ENCODE peak calls at places on chromosomes 7 and 10, in nine cellular contexts. One of them, this sample, is unnamed.

GRCh38 chr7:30752979-30753378 is 1.0 kb downstream of the INMT start:
- DNase-seq in activated T-cell treated with anti-CD3 and anti-CD28 coated beads, Interleukin-2, amount 50 U/mL, for 72 hours: no peak
- DNase-seq in AG08396: peak; percentile 43
- DNase-seq in Kasumi-1: no peak
- DNase-seq in NCI-H1092: no peak
- DNase-seq in LoVo: no peak
- DNase-seq in NCI-H748 treated with DMSO at 0.1 percent for 48 hours: no peak
- DNase-seq in skeletal muscle cell: no peak
- DNase-seq in stimulated activated CD4-positive, alpha-beta T cell treated with anti-CD3 and anti-CD28 coated beads, Interleukin-2, amount 100 ng/mL, for 48 hours: no peak
- DNase-seq in this sample: no peak

GRCh38 chr10:119897366-119897765 is 4.8 kb downstream of the SEC23IP start:
- DNase-seq in activated T-cell treated with anti-CD3 and anti-CD28 coated beads, Interleukin-2, amount 50 U/mL, for 72 hours: no peak
- DNase-seq in AG08396: no peak
- DNase-seq in Kasumi-1: no peak
- DNase-seq in NCI-H1092: no peak
- DNase-seq in LoVo: peak; percentile 40
- DNase-seq in NCI-H748 treated with DMSO at 0.1 percent for 48 hours: no peak
- DNase-seq in skeletal muscle cell: no peak
- DNase-seq in stimulated activated CD4-positive, alpha-beta T cell treated with anti-CD3 and anti-CD28 coated beads, Interleukin-2, amount 100 ng/mL, for 48 hours: no peak
- DNase-seq in this sample: no peak

GRCh38 chr7:101378808-101379207 is 16.1 kb downstream of the COL26A1 start:
- DNase-seq in activated T-cell treated with anti-CD3 and anti-CD28 coated beads, Interleukin-2, amount 50 U/mL, for 72 hours: no peak
- DNase-seq in AG08396: no peak
- DNase-seq in Kasumi-1: no peak
- DNase-seq in NCI-H1092: no peak
- DNase-seq in LoVo: no peak
- DNase-seq in NCI-H748 treated with DMSO at 0.1 percent for 48 hours: no peak
- DNase-seq in skeletal muscle cell: no peak
- DNase-seq in stimulated activated CD4-positive, alpha-beta T cell treated with anti-CD3 and anti-CD28 coated beads, Interleukin-2, amount 100 ng/mL, for 48 hours: no peak
- DNase-seq in this sample: peak; percentile 71

GRCh38 chr7:44962483-44963251 is 16.1 kb downstream of the MYO1G start:
- DNase-seq in activated T-cell treated with anti-CD3 and anti-CD28 coated beads, Interleukin-2, amount 50 U/mL, for 72 hours: no peak
- DNase-seq in AG08396: peak; percentile 81
- DNase-seq in Kasumi-1: no peak
- DNase-seq in NCI-H1092: peak; percentile 37
- DNase-seq in LoVo: no peak
- DNase-seq in NCI-H748 treated with DMSO at 0.1 percent for 48 hours: no peak
- DNase-seq in skeletal muscle cell: peak; percentile 6
- DNase-seq in stimulated activated CD4-positive, alpha-beta T cell treated with anti-CD3 and anti-CD28 coated beads, Interleukin-2, amount 100 ng/mL, for 48 hours: no peak
- DNase-seq in this sample: peak; percentile 94

GRCh38 chr10:24722676-24723385 is 856 bp downstream of the ARHGAP21 start:
- DNase-seq in activated T-cell treated with anti-CD3 and anti-CD28 coated beads, Interleukin-2, amount 50 U/mL, for 72 hours: peak; percentile 55
- DNase-seq in AG08396: peak; percentile 65
- DNase-seq in Kasumi-1: peak; percentile 81
- DNase-seq in NCI-H1092: no peak
- DNase-seq in LoVo: peak; percentile 36
- DNase-seq in NCI-H748 treated with DMSO at 0.1 percent for 48 hours: no peak
- DNase-seq in skeletal muscle cell: no peak
- DNase-seq in stimulated activated CD4-positive, alpha-beta T cell treated with anti-CD3 and anti-CD28 coated beads, Interleukin-2, amount 100 ng/mL, for 48 hours: no peak
- DNase-seq in this sample: peak; percentile 90

GRCh38 chr7:106775552-106775936 is 89.5 kb upstream of the PIK3CG start:
- DNase-seq in activated T-cell treated with anti-CD3 and anti-CD28 coated beads, Interleukin-2, amount 50 U/mL, for 72 hours: no peak
- DNase-seq in AG08396: peak; percentile 50
- DNase-seq in Kasumi-1: no peak
- DNase-seq in NCI-H1092: no peak
- DNase-seq in LoVo: peak; percentile 87
- DNase-seq in NCI-H748 treated with DMSO at 0.1 percent for 48 hours: no peak
- DNase-seq in skeletal muscle cell: peak; percentile 41
- DNase-seq in stimulated activated CD4-positive, alpha-beta T cell treated with anti-CD3 and anti-CD28 coated beads, Interleukin-2, amount 100 ng/mL, for 48 hours: no peak
- DNase-seq in this sample: peak; percentile 85

GRCh38 chr10:52283174-52283573 is 30.9 kb upstream of the DKK1 start:
- DNase-seq in activated T-cell treated with anti-CD3 and anti-CD28 coated beads, Interleukin-2, amount 50 U/mL, for 72 hours: no peak
- DNase-seq in AG08396: no peak
- DNase-seq in Kasumi-1: no peak
- DNase-seq in NCI-H1092: no peak
- DNase-seq in LoVo: no peak
- DNase-seq in NCI-H748 treated with DMSO at 0.1 percent for 48 hours: no peak
- DNase-seq in skeletal muscle cell: peak; percentile 4
- DNase-seq in stimulated activated CD4-positive, alpha-beta T cell treated with anti-CD3 and anti-CD28 coated beads, Interleukin-2, amount 100 ng/mL, for 48 hours: no peak
- DNase-seq in this sample: no peak

GRCh38 chr10:4825868-4826787 is at the start of gene AKR1E2:
- DNase-seq in activated T-cell treated with anti-CD3 and anti-CD28 coated beads, Interleukin-2, amount 50 U/mL, for 72 hours: peak; percentile 88
- DNase-seq in AG08396: peak; percentile 90
- DNase-seq in Kasumi-1: peak; percentile 16
- DNase-seq in NCI-H1092: peak; percentile 44
- DNase-seq in LoVo: peak; percentile 91
- DNase-seq in NCI-H748 treated with DMSO at 0.1 percent for 48 hours: peak; percentile 15
- DNase-seq in skeletal muscle cell: peak; percentile 60
- DNase-seq in stimulated activated CD4-positive, alpha-beta T cell treated with anti-CD3 and anti-CD28 coated beads, Interleukin-2, amount 100 ng/mL, for 48 hours: peak; percentile 58
- DNase-seq in this sample: peak; percentile 98

GRCh38 chr10:33116293-33116697 is 158.3 kb upstream of the ITGB1 start:
- DNase-seq in activated T-cell treated with anti-CD3 and anti-CD28 coated beads, Interleukin-2, amount 50 U/mL, for 72 hours: no peak
- DNase-seq in AG08396: peak; percentile 10
- DNase-seq in Kasumi-1: peak; percentile 49
- DNase-seq in NCI-H1092: peak; percentile 21
- DNase-seq in LoVo: no peak
- DNase-seq in NCI-H748 treated with DMSO at 0.1 percent for 48 hours: peak; percentile 13
- DNase-seq in skeletal muscle cell: no peak
- DNase-seq in stimulated activated CD4-positive, alpha-beta T cell treated with anti-CD3 and anti-CD28 coated beads, Interleukin-2, amount 100 ng/mL, for 48 hours: no peak
- DNase-seq in this sample: no peak

GRCh38 chr10:95487994-95488393 is 73.2 kb downstream of the SORBS1 start:
- DNase-seq in activated T-cell treated with anti-CD3 and anti-CD28 coated beads, Interleukin-2, amount 50 U/mL, for 72 hours: no peak
- DNase-seq in AG08396: no peak
- DNase-seq in Kasumi-1: no peak
- DNase-seq in NCI-H1092: no peak
- DNase-seq in LoVo: no peak
- DNase-seq in NCI-H748 treated with DMSO at 0.1 percent for 48 hours: no peak
- DNase-seq in skeletal muscle cell: no peak
- DNase-seq in stimulated activated CD4-positive, alpha-beta T cell treated with anti-CD3 and anti-CD28 coated beads, Interleukin-2, amount 100 ng/mL, for 48 hours: no peak
- DNase-seq in this sample: no peak

GRCh38 chr10:45379891-45380540 is 6.0 kb downstream of the ALOX5 start:
- DNase-seq in activated T-cell treated with anti-CD3 and anti-CD28 coated beads, Interleukin-2, amount 50 U/mL, for 72 hours: no peak
- DNase-seq in AG08396: peak; percentile 3
- DNase-seq in Kasumi-1: peak; percentile 92
- DNase-seq in NCI-H1092: no peak
- DNase-seq in LoVo: no peak
- DNase-seq in NCI-H748 treated with DMSO at 0.1 percent for 48 hours: no peak
- DNase-seq in skeletal muscle cell: no peak
- DNase-seq in stimulated activated CD4-positive, alpha-beta T cell treated with anti-CD3 and anti-CD28 coated beads, Interleukin-2, amount 100 ng/mL, for 48 hours: no peak
- DNase-seq in this sample: peak; percentile 26

GRCh38 chr7:44764665-44765578 is 16.3 kb downstream of the ZMIZ2 start:
- DNase-seq in activated T-cell treated with anti-CD3 and anti-CD28 coated beads, Interleukin-2, amount 50 U/mL, for 72 hours: no peak
- DNase-seq in AG08396: no peak
- DNase-seq in Kasumi-1: no peak
- DNase-seq in NCI-H1092: no peak
- DNase-seq in LoVo: no peak
- DNase-seq in NCI-H748 treated with DMSO at 0.1 percent for 48 hours: no peak
- DNase-seq in skeletal muscle cell: no peak
- DNase-seq in stimulated activated CD4-positive, alpha-beta T cell treated with anti-CD3 and anti-CD28 coated beads, Interleukin-2, amount 100 ng/mL, for 48 hours: no peak
- DNase-seq in this sample: peak; percentile 74

GRCh38 chr7:125347264-125347663 is 417.6 kb upstream of the POT1 start:
- DNase-seq in activated T-cell treated with anti-CD3 and anti-CD28 coated beads, Interleukin-2, amount 50 U/mL, for 72 hours: no peak
- DNase-seq in AG08396: no peak
- DNase-seq in Kasumi-1: no peak
- DNase-seq in NCI-H1092: no peak
- DNase-seq in LoVo: no peak
- DNase-seq in NCI-H748 treated with DMSO at 0.1 percent for 48 hours: no peak
- DNase-seq in skeletal muscle cell: no peak
- DNase-seq in stimulated activated CD4-positive, alpha-beta T cell treated with anti-CD3 and anti-CD28 coated beads, Interleukin-2, amount 100 ng/mL, for 48 hours: no peak
- DNase-seq in this sample: no peak

GRCh38 chr10:113520606-113521481 is 32.0 kb upstream of the HABP2 start:
- DNase-seq in activated T-cell treated with anti-CD3 and anti-CD28 coated beads, Interleukin-2, amount 50 U/mL, for 72 hours: peak; percentile 24
- DNase-seq in AG08396: peak; percentile 83
- DNase-seq in Kasumi-1: peak; percentile 85
- DNase-seq in NCI-H1092: peak; percentile 29
- DNase-seq in LoVo: peak; percentile 62
- DNase-seq in NCI-H748 treated with DMSO at 0.1 percent for 48 hours: peak; percentile 1
- DNase-seq in skeletal muscle cell: peak; percentile 39
- DNase-seq in stimulated activated CD4-positive, alpha-beta T cell treated with anti-CD3 and anti-CD28 coated beads, Interleukin-2, amount 100 ng/mL, for 48 hours: peak; percentile 4
- DNase-seq in this sample: peak; percentile 95

GRCh38 chr7:22468609-22469008 is 31.4 kb downstream of the STEAP1B start:
- DNase-seq in activated T-cell treated with anti-CD3 and anti-CD28 coated beads, Interleukin-2, amount 50 U/mL, for 72 hours: no peak
- DNase-seq in AG08396: no peak
- DNase-seq in Kasumi-1: no peak
- DNase-seq in NCI-H1092: no peak
- DNase-seq in LoVo: no peak
- DNase-seq in NCI-H748 treated with DMSO at 0.1 percent for 48 hours: no peak
- DNase-seq in skeletal muscle cell: no peak
- DNase-seq in stimulated activated CD4-positive, alpha-beta T cell treated with anti-CD3 and anti-CD28 coated beads, Interleukin-2, amount 100 ng/mL, for 48 hours: no peak
- DNase-seq in this sample: no peak

GRCh38 chr7:86939197-86939814 is 120.1 kb downstream of the ELAPOR2 start:
- DNase-seq in activated T-cell treated with anti-CD3 and anti-CD28 coated beads, Interleukin-2, amount 50 U/mL, for 72 hours: peak; percentile 47
- DNase-seq in AG08396: peak; percentile 17
- DNase-seq in Kasumi-1: peak; percentile 74
- DNase-seq in NCI-H1092: peak; percentile 46
- DNase-seq in LoVo: peak; percentile 76
- DNase-seq in NCI-H748 treated with DMSO at 0.1 percent for 48 hours: peak; percentile 42
- DNase-seq in skeletal muscle cell: peak; percentile 10
- DNase-seq in stimulated activated CD4-positive, alpha-beta T cell treated with anti-CD3 and anti-CD28 coated beads, Interleukin-2, amount 100 ng/mL, for 48 hours: peak; percentile 63
- DNase-seq in this sample: no peak

GRCh38 chr10:99709480-99710229 is 22.3 kb downstream of the COX15 start:
- DNase-seq in activated T-cell treated with anti-CD3 and anti-CD28 coated beads, Interleukin-2, amount 50 U/mL, for 72 hours: peak; percentile 8
- DNase-seq in AG08396: peak; percentile 18
- DNase-seq in Kasumi-1: no peak
- DNase-seq in NCI-H1092: no peak
- DNase-seq in LoVo: peak; percentile 8
- DNase-seq in NCI-H748 treated with DMSO at 0.1 percent for 48 hours: no peak
- DNase-seq in skeletal muscle cell: no peak
- DNase-seq in stimulated activated CD4-positive, alpha-beta T cell treated with anti-CD3 and anti-CD28 coated beads, Interleukin-2, amount 100 ng/mL, for 48 hours: no peak
- DNase-seq in this sample: peak; percentile 29

GRCh38 chr10:131911451-131911850 is 10.6 kb downstream of the PPP2R2D start:
- DNase-seq in activated T-cell treated with anti-CD3 and anti-CD28 coated beads, Interleukin-2, amount 50 U/mL, for 72 hours: no peak
- DNase-seq in AG08396: no peak
- DNase-seq in Kasumi-1: no peak
- DNase-seq in NCI-H1092: no peak
- DNase-seq in LoVo: no peak
- DNase-seq in NCI-H748 treated with DMSO at 0.1 percent for 48 hours: no peak
- DNase-seq in skeletal muscle cell: no peak
- DNase-seq in stimulated activated CD4-positive, alpha-beta T cell treated with anti-CD3 and anti-CD28 coated beads, Interleukin-2, amount 100 ng/mL, for 48 hours: no peak
- DNase-seq in this sample: no peak

GRCh38 chr7:41880107-41880506 is 177.2 kb upstream of the INHBA start:
- DNase-seq in activated T-cell treated with anti-CD3 and anti-CD28 coated beads, Interleukin-2, amount 50 U/mL, for 72 hours: no peak
- DNase-seq in AG08396: peak; percentile 52
- DNase-seq in Kasumi-1: no peak
- DNase-seq in NCI-H1092: no peak
- DNase-seq in LoVo: peak; percentile 37
- DNase-seq in NCI-H748 treated with DMSO at 0.1 percent for 48 hours: no peak
- DNase-seq in skeletal muscle cell: peak; percentile 96
- DNase-seq in stimulated activated CD4-positive, alpha-beta T cell treated with anti-CD3 and anti-CD28 coated beads, Interleukin-2, amount 100 ng/mL, for 48 hours: no peak
- DNase-seq in this sample: peak; percentile 88

GRCh38 chr7:140509789-140510188 is 30.5 kb upstream of the MKRN1 start:
- DNase-seq in activated T-cell treated with anti-CD3 and anti-CD28 coated beads, Interleukin-2, amount 50 U/mL, for 72 hours: no peak
- DNase-seq in AG08396: no peak
- DNase-seq in Kasumi-1: no peak
- DNase-seq in NCI-H1092: no peak
- DNase-seq in LoVo: no peak
- DNase-seq in NCI-H748 treated with DMSO at 0.1 percent for 48 hours: no peak
- DNase-seq in skeletal muscle cell: no peak
- DNase-seq in stimulated activated CD4-positive, alpha-beta T cell treated with anti-CD3 and anti-CD28 coated beads, Interleukin-2, amount 100 ng/mL, for 48 hours: no peak
- DNase-seq in this sample: no peak

GRCh38 chr10:50991496-50992355 is 82.6 kb upstream of the PRKG1 start:
- DNase-seq in activated T-cell treated with anti-CD3 and anti-CD28 coated beads, Interleukin-2, amount 50 U/mL, for 72 hours: peak; percentile 0
- DNase-seq in AG08396: peak; percentile 57
- DNase-seq in Kasumi-1: no peak
- DNase-seq in NCI-H1092: no peak
- DNase-seq in LoVo: peak; percentile 14
- DNase-seq in NCI-H748 treated with DMSO at 0.1 percent for 48 hours: no peak
- DNase-seq in skeletal muscle cell: no peak
- DNase-seq in stimulated activated CD4-positive, alpha-beta T cell treated with anti-CD3 and anti-CD28 coated beads, Interleukin-2, amount 100 ng/mL, for 48 hours: no peak
- DNase-seq in this sample: peak; percentile 92

GRCh38 chr10:127563718-127564553 is 14.8 kb downstream of the NPS start:
- DNase-seq in activated T-cell treated with anti-CD3 and anti-CD28 coated beads, Interleukin-2, amount 50 U/mL, for 72 hours: peak; percentile 31
- DNase-seq in AG08396: no peak
- DNase-seq in Kasumi-1: no peak
- DNase-seq in NCI-H1092: no peak
- DNase-seq in LoVo: no peak
- DNase-seq in NCI-H748 treated with DMSO at 0.1 percent for 48 hours: no peak
- DNase-seq in skeletal muscle cell: no peak
- DNase-seq in stimulated activated CD4-positive, alpha-beta T cell treated with anti-CD3 and anti-CD28 coated beads, Interleukin-2, amount 100 ng/mL, for 48 hours: peak; percentile 23
- DNase-seq in this sample: no peak

GRCh38 chr10:3781458-3782098 is 3.4 kb downstream of the KLF6 start:
- DNase-seq in activated T-cell treated with anti-CD3 and anti-CD28 coated beads, Interleukin-2, amount 50 U/mL, for 72 hours: peak; percentile 40
- DNase-seq in AG08396: peak; percentile 30
- DNase-seq in Kasumi-1: peak; percentile 32
- DNase-seq in NCI-H1092: no peak
- DNase-seq in LoVo: no peak
- DNase-seq in NCI-H748 treated with DMSO at 0.1 percent for 48 hours: no peak
- DNase-seq in skeletal muscle cell: no peak
- DNase-seq in stimulated activated CD4-positive, alpha-beta T cell treated with anti-CD3 and anti-CD28 coated beads, Interleukin-2, amount 100 ng/mL, for 48 hours: no peak
- DNase-seq in this sample: peak; percentile 63

GRCh38 chr7:68073701-68074100 is 1077.1 kb downstream of the TYW1 start:
- DNase-seq in activated T-cell treated with anti-CD3 and anti-CD28 coated beads, Interleukin-2, amount 50 U/mL, for 72 hours: no peak
- DNase-seq in AG08396: no peak
- DNase-seq in Kasumi-1: no peak
- DNase-seq in NCI-H1092: no peak
- DNase-seq in LoVo: no peak
- DNase-seq in NCI-H748 treated with DMSO at 0.1 percent for 48 hours: no peak
- DNase-seq in skeletal muscle cell: no peak
- DNase-seq in stimulated activated CD4-positive, alpha-beta T cell treated with anti-CD3 and anti-CD28 coated beads, Interleukin-2, amount 100 ng/mL, for 48 hours: no peak
- DNase-seq in this sample: no peak

GRCh38 chr7:151244156-151244870 is 4.2 kb downstream of the SMARCD3 start:
- DNase-seq in activated T-cell treated with anti-CD3 and anti-CD28 coated beads, Interleukin-2, amount 50 U/mL, for 72 hours: peak; percentile 67
- DNase-seq in AG08396: peak; percentile 86
- DNase-seq in Kasumi-1: peak; percentile 65
- DNase-seq in NCI-H1092: peak; percentile 36
- DNase-seq in LoVo: no peak
- DNase-seq in NCI-H748 treated with DMSO at 0.1 percent for 48 hours: peak; percentile 41
- DNase-seq in skeletal muscle cell: no peak
- DNase-seq in stimulated activated CD4-positive, alpha-beta T cell treated with anti-CD3 and anti-CD28 coated beads, Interleukin-2, amount 100 ng/mL, for 48 hours: peak; percentile 68
- DNase-seq in this sample: peak; percentile 98

GRCh38 chr7:6621195-6622128 is 6.1 kb downstream of the ZNF853 start:
- DNase-seq in activated T-cell treated with anti-CD3 and anti-CD28 coated beads, Interleukin-2, amount 50 U/mL, for 72 hours: no peak
- DNase-seq in AG08396: no peak
- DNase-seq in Kasumi-1: no peak
- DNase-seq in NCI-H1092: no peak
- DNase-seq in LoVo: no peak
- DNase-seq in NCI-H748 treated with DMSO at 0.1 percent for 48 hours: no peak
- DNase-seq in skeletal muscle cell: no peak
- DNase-seq in stimulated activated CD4-positive, alpha-beta T cell treated with anti-CD3 and anti-CD28 coated beads, Interleukin-2, amount 100 ng/mL, for 48 hours: no peak
- DNase-seq in this sample: no peak